ENCODE peak calls at places on chromosome 1, in seven cellular contexts. One of them, this sample, is unnamed.

GRCh38 chr1:53339736-53340385 is 12.0 kb upstream of the LRP8 start:
- DNase-seq in GM06990: no peak
- DNase-seq in lower lobe of right lung: no peak
- DNase-seq in uterus: no peak
- DNase-seq in heart right ventricle: no peak
- DNase-seq in IMR-90: no peak
- DNase-seq in Peyer's patch: no peak
- DNase-seq in this sample: no peak

GRCh38 chr1:78061825-78062523 is 16.2 kb downstream of the GIPC2 start:
- DNase-seq in GM06990: no peak
- DNase-seq in lower lobe of right lung: no peak
- DNase-seq in uterus: no peak
- DNase-seq in heart right ventricle: no peak
- DNase-seq in IMR-90: peak; percentile 94
- DNase-seq in Peyer's patch: no peak
- DNase-seq in this sample: no peak

GRCh38 chr1:206435450-206435849 is 34.8 kb upstream of the IKBKE start:
- DNase-seq in GM06990: no peak
- DNase-seq in lower lobe of right lung: no peak
- DNase-seq in uterus: no peak
- DNase-seq in heart right ventricle: no peak
- DNase-seq in IMR-90: peak; percentile 33
- DNase-seq in Peyer's patch: no peak
- DNase-seq in this sample: no peak

GRCh38 chr1:173570370-173571030 is 32.4 kb downstream of the SLC9C2 start:
- DNase-seq in GM06990: no peak
- DNase-seq in lower lobe of right lung: no peak
- DNase-seq in uterus: no peak
- DNase-seq in heart right ventricle: no peak
- DNase-seq in IMR-90: no peak
- DNase-seq in Peyer's patch: no peak
- DNase-seq in this sample: no peak

GRCh38 chr1:67559222-67559700 is 125.7 kb upstream of the GADD45A start:
- DNase-seq in GM06990: no peak
- DNase-seq in lower lobe of right lung: no peak
- DNase-seq in uterus: peak; percentile 77
- DNase-seq in heart right ventricle: peak; percentile 36
- DNase-seq in IMR-90: peak; percentile 64
- DNase-seq in Peyer's patch: no peak
- DNase-seq in this sample: peak; percentile 20

GRCh38 chr1:16017461-16018303 is at the start of gene HSPB7:
- DNase-seq in GM06990: no peak
- DNase-seq in lower lobe of right lung: peak; percentile 69
- DNase-seq in uterus: peak; percentile 94
- DNase-seq in heart right ventricle: peak; percentile 88
- DNase-seq in IMR-90: peak; percentile 52
- DNase-seq in Peyer's patch: no peak
- DNase-seq in this sample: peak; percentile 34

GRCh38 chr1:35447278-35447677 is 109.9 kb downstream of the KIAA0319L start:
- DNase-seq in GM06990: no peak
- DNase-seq in lower lobe of right lung: no peak
- DNase-seq in uterus: no peak
- DNase-seq in heart right ventricle: no peak
- DNase-seq in IMR-90: no peak
- DNase-seq in Peyer's patch: no peak
- DNase-seq in this sample: no peak

GRCh38 chr1:39666772-39667171 is 5.1 kb downstream of the NT5C1A start:
- DNase-seq in GM06990: peak; percentile 76
- DNase-seq in lower lobe of right lung: no peak
- DNase-seq in uterus: no peak
- DNase-seq in heart right ventricle: no peak
- DNase-seq in IMR-90: no peak
- DNase-seq in Peyer's patch: no peak
- DNase-seq in this sample: no peak

GRCh38 chr1:145963218-145964019 is 956 bp downstream of the ANKRD34A start:
- DNase-seq in GM06990: no peak
- DNase-seq in lower lobe of right lung: no peak
- DNase-seq in uterus: no peak
- DNase-seq in heart right ventricle: no peak
- DNase-seq in IMR-90: peak; percentile 85
- DNase-seq in Peyer's patch: no peak
- DNase-seq in this sample: no peak

GRCh38 chr1:228284148-228284495 is 76.3 kb downstream of the OBSCN start:
- DNase-seq in GM06990: no peak
- DNase-seq in lower lobe of right lung: no peak
- DNase-seq in uterus: no peak
- DNase-seq in heart right ventricle: peak; percentile 13
- DNase-seq in IMR-90: no peak
- DNase-seq in Peyer's patch: no peak
- DNase-seq in this sample: no peak

GRCh38 chr1:29945426-29945825 is 709.1 kb downstream of the PTPRU start:
- DNase-seq in GM06990: no peak
- DNase-seq in lower lobe of right lung: no peak
- DNase-seq in uterus: no peak
- DNase-seq in heart right ventricle: no peak
- DNase-seq in IMR-90: no peak
- DNase-seq in Peyer's patch: no peak
- DNase-seq in this sample: no peak

GRCh38 chr1:84755216-84755615 is 65.0 kb upstream of the SSX2IP start:
- DNase-seq in GM06990: no peak
- DNase-seq in lower lobe of right lung: no peak
- DNase-seq in uterus: no peak
- DNase-seq in heart right ventricle: no peak
- DNase-seq in IMR-90: no peak
- DNase-seq in Peyer's patch: no peak
- DNase-seq in this sample: no peak

GRCh38 chr1:100566300-100566699 is 28.4 kb downstream of the GPR88 start:
- DNase-seq in GM06990: no peak
- DNase-seq in lower lobe of right lung: no peak
- DNase-seq in uterus: no peak
- DNase-seq in heart right ventricle: no peak
- DNase-seq in IMR-90: no peak
- DNase-seq in Peyer's patch: no peak
- DNase-seq in this sample: no peak
- TF ChIP-seq CTCF in GM06990: no peak
- TF ChIP-seq CTCF in lower lobe of right lung: no peak
- TF ChIP-seq CTCF in uterus: no peak
- TF ChIP-seq CTCF in heart right ventricle: no peak
- TF ChIP-seq CTCF in IMR-90: no peak
- TF ChIP-seq CTCF in Peyer's patch: no peak
- TF ChIP-seq CTCF in this sample: no peak

DNA sequence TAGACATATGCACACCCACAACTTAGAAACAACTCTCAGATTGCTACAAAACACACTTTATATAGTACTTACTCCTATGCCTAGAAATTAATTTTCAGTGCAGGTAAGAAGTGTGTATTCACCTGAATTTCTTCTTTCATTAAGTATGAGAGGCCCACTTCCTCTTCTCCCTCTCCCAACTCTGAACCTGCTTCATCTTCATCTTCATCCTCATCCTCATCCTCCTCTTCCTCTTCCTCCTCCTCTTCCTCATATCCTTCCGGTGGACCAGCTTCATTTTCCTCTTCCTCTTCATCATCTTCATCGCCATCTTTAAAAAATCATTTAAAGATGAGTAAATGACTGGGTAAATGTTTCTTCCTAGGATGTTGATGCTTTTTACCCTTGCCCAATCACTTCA is 9.4 kb downstream of the ANP32E start:
- DNase-seq in GM06990: no peak
- DNase-seq in lower lobe of right lung: no peak
- DNase-seq in uterus: no peak
- DNase-seq in heart right ventricle: no peak
- DNase-seq in IMR-90: no peak
- DNase-seq in Peyer's patch: no peak
- DNase-seq in this sample: no peak
- H3K36me3 ChIP-seq in GM06990: peaks cover 10% of the 10 kb centered on the region
- H3K36me3 ChIP-seq in lower lobe of right lung: peaks cover 82% of the 10 kb centered on the region
- H3K36me3 ChIP-seq in uterus: no peaks in the 10 kb centered on the region
- H3K36me3 ChIP-seq in heart right ventricle: peaks cover 100% of the 10 kb centered on the region
- H3K36me3 ChIP-seq in IMR-90: peaks cover 24% of the 10 kb centered on the region
- H3K36me3 ChIP-seq in Peyer's patch: no peaks in the 10 kb centered on the region
- H3K36me3 ChIP-seq in this sample: peaks cover 79% of the 10 kb centered on the region

DNA sequence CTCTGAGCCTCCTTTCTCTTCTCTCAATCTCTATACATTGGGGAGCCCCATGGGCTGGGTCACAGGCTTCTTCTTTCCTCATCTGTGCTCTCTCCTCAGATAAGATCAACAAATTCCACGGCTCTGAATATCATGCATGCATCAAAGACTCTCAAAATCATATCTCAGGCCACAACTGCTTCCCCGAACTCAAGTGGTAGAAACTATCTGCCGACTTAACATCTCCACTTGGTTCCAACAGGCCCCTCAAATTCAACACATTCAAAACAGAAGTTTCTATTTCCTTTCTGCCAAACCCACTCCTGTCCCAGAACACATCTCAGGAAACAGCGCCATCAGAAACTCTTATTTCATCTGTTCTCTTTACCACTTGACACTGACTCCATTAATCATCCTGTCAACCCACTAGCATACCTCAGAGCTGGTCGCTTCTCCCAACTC is 16.7 kb downstream of the DDX59 start:
- DNase-seq in GM06990: no peak
- DNase-seq in lower lobe of right lung: no peak
- DNase-seq in uterus: no peak
- DNase-seq in heart right ventricle: no peak
- DNase-seq in IMR-90: no peak
- DNase-seq in Peyer's patch: no peak
- DNase-seq in this sample: no peak
- TF ChIP-seq CTCF in GM06990: no peak
- TF ChIP-seq CTCF in lower lobe of right lung: no peak
- TF ChIP-seq CTCF in uterus: no peak
- TF ChIP-seq CTCF in heart right ventricle: no peak
- TF ChIP-seq CTCF in IMR-90: no peak
- TF ChIP-seq CTCF in Peyer's patch: no peak
- TF ChIP-seq CTCF in this sample: no peak

DNA sequence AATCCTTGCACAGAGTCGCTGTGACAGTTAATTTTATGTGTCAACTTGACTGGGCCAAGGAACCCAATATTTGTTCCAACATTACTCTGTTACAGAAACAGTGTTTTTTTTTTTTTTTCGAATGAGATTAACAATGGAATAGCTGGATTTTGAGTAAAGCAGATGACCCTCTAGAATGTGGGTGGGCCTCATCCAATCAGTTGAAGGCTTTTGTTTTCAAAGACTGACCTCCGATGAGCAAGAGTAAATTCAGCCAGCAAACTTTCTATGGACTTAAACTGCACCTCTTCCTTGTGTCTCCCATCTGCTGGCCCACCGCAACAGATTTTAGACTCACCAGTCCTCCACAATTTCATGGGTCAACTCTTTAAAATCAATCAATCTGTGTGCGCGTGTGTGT is 17.0 kb downstream of the CRYZ start:
- DNase-seq in GM06990: no peak
- DNase-seq in lower lobe of right lung: no peak
- DNase-seq in uterus: no peak
- DNase-seq in heart right ventricle: no peak
- DNase-seq in IMR-90: no peak
- DNase-seq in Peyer's patch: no peak
- DNase-seq in this sample: no peak
- H3K36me3 ChIP-seq in GM06990: no peaks in the 10 kb centered on the region
- H3K36me3 ChIP-seq in lower lobe of right lung: peaks cover 89% of the 10 kb centered on the region
- H3K36me3 ChIP-seq in uterus: no peaks in the 10 kb centered on the region
- H3K36me3 ChIP-seq in heart right ventricle: peaks cover 95% of the 10 kb centered on the region
- H3K36me3 ChIP-seq in IMR-90: peaks cover 9% of the 10 kb centered on the region
- H3K36me3 ChIP-seq in Peyer's patch: no peaks in the 10 kb centered on the region
- H3K36me3 ChIP-seq in this sample: no peaks in the 10 kb centered on the region

DNA sequence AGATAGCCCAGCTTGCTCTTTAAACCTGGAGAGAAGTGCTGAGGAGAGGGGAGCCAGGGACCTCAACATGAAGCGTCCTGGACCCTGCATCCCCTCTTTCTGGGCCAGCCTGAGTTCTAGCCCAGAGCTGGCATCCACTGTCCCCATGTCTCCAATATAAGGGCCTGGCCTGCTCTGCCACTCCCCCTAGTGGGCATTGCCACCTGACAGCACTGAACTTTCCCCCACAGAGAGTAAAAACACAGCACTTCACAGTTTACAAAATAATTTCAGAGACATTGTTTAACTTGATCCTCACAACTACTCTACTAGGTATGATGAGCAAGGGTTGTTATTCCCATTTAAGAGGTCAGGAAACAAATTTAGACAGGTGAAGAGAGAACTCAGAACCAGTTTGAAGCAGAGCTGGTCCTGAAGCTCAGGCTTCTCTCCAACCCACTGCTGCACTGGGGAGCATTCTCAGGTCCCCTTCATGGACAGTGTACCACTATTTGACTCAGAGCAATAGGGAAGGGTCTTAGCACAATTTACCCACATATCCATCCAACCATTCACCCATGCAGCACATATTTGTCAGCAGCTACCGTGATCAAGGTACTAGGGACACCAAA is 151.2 kb downstream of the DMRTA2 start:
- DNase-seq in GM06990: no peak
- DNase-seq in lower lobe of right lung: peak; percentile 54
- DNase-seq in uterus: no peak
- DNase-seq in heart right ventricle: peak; percentile 33
- DNase-seq in IMR-90: no peak
- DNase-seq in Peyer's patch: no peak
- DNase-seq in this sample: peak; percentile 75
- TF ChIP-seq CTCF in GM06990: peak; percentile 90
- TF ChIP-seq CTCF in lower lobe of right lung: peak; percentile 64
- TF ChIP-seq CTCF in uterus: no peak
- TF ChIP-seq CTCF in heart right ventricle: peak; percentile 65
- TF ChIP-seq CTCF in IMR-90: peak; percentile 30
- TF ChIP-seq CTCF in Peyer's patch: peak; percentile 37
- TF ChIP-seq CTCF in this sample: peak; percentile 77